ENCODE peak calls at places on chromosomes 1 and 21, in seven cellular contexts. W is RWPE1, N is upper lobe of left lung, I is thyroid gland, B is psoas muscle, G is transverse colon, X is kidney. T is an unnamed sample.

GRCh38 chr1:145720556-145720877 is 1.2 kb downstream of the CD160 start:
- DNase-seq in W (no peak), N (no peak), I (no peak), B (no peak), G (no peak), X (no peak), T (no peak)

GRCh38 chr1:35215346-35215745 is 22.4 kb upstream of the SFPQ start:
- DNase-seq in W (no peak), N (no peak), I (no peak), B (no peak), G (no peak), X (no peak), T (no peak)

GRCh38 chr1:33670567-33670966 is 193.3 kb upstream of the HMGB4 start:
- DNase-seq in W (no peak), N (no peak), I (no peak), B (no peak), G (no peak), X (no peak), T (no peak)

GRCh38 chr1:216458807-216459206 is 35.6 kb upstream of the USH2A start:
- DNase-seq in W (no peak), N (no peak), I (no peak), B (no peak), G (no peak), X (no peak), T (no peak)

GRCh38 chr1:96840396-96840795 is 118.8 kb downstream of the PTBP2 start:
- DNase-seq in W (no peak), N (no peak), I (no peak), B (no peak), G (no peak), X (no peak), T (no peak)

GRCh38 chr1:158146165-158146564 is 34.5 kb upstream of the CD1D start:
- DNase-seq in W (peak), N (no peak), I (no peak), B (no peak), G (no peak), X (no peak), T (no peak)

GRCh38 chr21:39430457-39430856 is 15.1 kb downstream of the LCA5L start:
- DNase-seq in W (no peak), N (no peak), I (no peak), B (no peak), G (no peak), X (no peak), T (no peak)

GRCh38 chr1:17624540-17625256 is 85.2 kb downstream of the ARHGEF10L start:
- DNase-seq in W (peak), N (peak), I (no peak), B (peak), G (no peak), X (no peak), T (no peak)

GRCh38 chr1:111221633-111222286 is 5.8 kb upstream of the CHI3L2 start:
- DNase-seq in W (no peak), N (peak), I (no peak), B (no peak), G (peak), X (no peak), T (no peak)

GRCh38 chr1:68119445-68119844 is 69.0 kb upstream of the DIRAS3 start:
- DNase-seq in W (no peak), N (no peak), I (no peak), B (no peak), G (no peak), X (no peak), T (no peak)

DNA sequence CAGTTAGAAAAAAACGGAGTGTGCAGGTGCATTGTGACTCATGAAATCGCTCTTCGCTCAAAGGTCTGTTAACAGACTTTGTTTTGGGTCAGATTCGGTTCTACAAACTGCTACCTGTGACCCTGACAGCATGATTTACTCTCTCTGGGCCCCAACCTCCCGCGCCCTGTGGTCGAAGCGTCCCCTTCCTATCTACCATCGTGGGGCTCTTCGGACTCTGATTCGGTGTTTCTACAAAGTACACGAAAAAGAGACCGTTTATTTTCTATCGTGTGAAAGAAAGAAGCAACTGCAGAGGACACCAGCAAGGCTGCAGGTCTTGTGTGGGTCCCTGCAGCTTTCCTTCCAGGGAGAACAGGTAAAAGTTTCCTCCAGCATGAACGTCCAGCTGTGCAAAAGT is 29.4 kb upstream of the SLC19A1 start:
- DNase-seq in W (no peak), N (no peak), I (no peak), B (no peak), G (no peak), X (peak), T (no peak)
- H3K27ac ChIP-seq in W (no peak), N (no peak), I (peak), B (no peak), G (peak), X (no peak), T (no peak)

GRCh38 chr1:95221306-95221705 is 12.7 kb upstream of the RWDD3 start:
- DNase-seq in W (no peak), N (no peak), I (no peak), B (no peak), G (no peak), X (no peak), T (no peak)

GRCh38 chr1:95219407-95219806 is 14.6 kb upstream of the RWDD3 start:
- DNase-seq in W (no peak), N (no peak), I (no peak), B (no peak), G (no peak), X (no peak), T (no peak)

GRCh38 chr1:95216292-95216990 is 17.6 kb upstream of the RWDD3 start:
- DNase-seq in W (no peak), N (no peak), I (no peak), B (no peak), G (no peak), X (peak), T (no peak)

GRCh38 chr1:95222629-95223028 is 11.4 kb upstream of the RWDD3 start:
- DNase-seq in W (no peak), N (no peak), I (no peak), B (no peak), G (no peak), X (no peak), T (no peak)

GRCh38 chr1:95217371-95217770 is 16.6 kb upstream of the RWDD3 start:
- DNase-seq in W (no peak), N (no peak), I (no peak), B (no peak), G (no peak), X (no peak), T (no peak)
- H3K27ac ChIP-seq in W (no peak), N (no peak), I (no peak), B (no peak), G (no peak), X (no peak), T (no peak)

GRCh38 chr1:160560045-160560724 is 19.1 kb downstream of the CD84 start:
- DNase-seq in W (no peak), N (no peak), I (no peak), B (no peak), G (no peak), X (no peak), T (no peak)

GRCh38 chr1:160553778-160554177 is 25.5 kb downstream of the CD84 start:
- DNase-seq in W (no peak), N (no peak), I (no peak), B (no peak), G (no peak), X (no peak), T (no peak)

GRCh38 chr1:160558679-160559078 is 20.6 kb downstream of the CD84 start:
- DNase-seq in W (no peak), N (no peak), I (no peak), B (no peak), G (no peak), X (no peak), T (no peak)
- H3K27ac ChIP-seq in W (no peak), N (no peak), I (no peak), B (no peak), G (no peak), X (no peak), T (no peak)

GRCh38 chr1:84350550-84350949 is 47.7 kb upstream of the DNASE2B start:
- DNase-seq in W (no peak), N (no peak), I (no peak), B (no peak), G (no peak), X (no peak), T (no peak)
- H3K27ac ChIP-seq in W (no peak), N (no peak), I (no peak), B (no peak), G (no peak), X (no peak), T (no peak)

DNA sequence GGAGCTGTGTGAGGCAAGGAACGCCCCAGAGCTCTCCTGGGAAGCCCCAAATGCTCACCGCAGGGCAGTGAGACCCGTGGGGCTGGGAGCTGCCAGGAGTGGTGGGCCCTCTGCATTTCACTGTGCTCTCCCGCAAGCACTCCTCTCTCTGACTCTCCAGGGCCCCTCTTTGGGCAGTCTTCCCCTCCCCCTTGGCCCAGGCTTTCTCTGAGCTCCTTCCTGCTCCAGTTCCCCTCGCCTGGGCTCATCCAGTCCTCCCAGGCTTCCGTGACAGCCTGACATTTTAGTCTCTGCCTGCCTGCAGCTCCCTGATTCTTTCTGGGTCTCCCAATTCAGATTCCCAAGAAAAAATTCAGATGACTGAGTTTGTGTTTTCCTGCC is 2.2 kb upstream of the CA6 start:
- DNase-seq in W (no peak), N (no peak), I (no peak), B (no peak), G (no peak), X (no peak), T (no peak)
- H3K27ac ChIP-seq in W (no peak), N (no peak), I (no peak), B (no peak), G (no peak), X (no peak), T (no peak)